ENCODE peak calls at places on chromosomes 2 and 18, in five cellular contexts. X, N, A, S and V are unnamed samples.
A peak's percentile ranks its signal among the peaks of the same experiment; 100 is the strongest.

GRCh38 chr2:203790134-203790533 is 77.4 kb upstream of the CTLA4 start:
- DNase-seq in X (no peak), N (no peak), A (peak; percentile 49), S (no peak), V (peak; percentile 77)

GRCh38 chr2:101958071-101958470 is 33.7 kb upstream of the IL1R2 start:
- DNase-seq in X (no peak), N (no peak), A (peak; percentile 12), S (no peak), V (no peak)

GRCh38 chr2:208135794-208136369 is 6.3 kb upstream of the CRYGC start:
- DNase-seq in X (no peak), N (peak; percentile 31), A (peak; percentile 49), S (no peak), V (no peak)

GRCh38 chr18:63119647-63120046 is 199.9 kb downstream of the BCL2 start:
- DNase-seq in X (no peak), N (peak; percentile 49), A (peak; percentile 2), S (no peak), V (peak; percentile 13)

GRCh38 chr2:141522702-141523101 is 608.1 kb downstream of the LRP1B start:
- DNase-seq in X (no peak), N (no peak), A (peak; percentile 17), S (no peak), V (no peak)

GRCh38 chr2:61750624-61751023 is 103.2 kb downstream of the FAM161A start:
- DNase-seq in X (no peak), N (no peak), A (peak; percentile 71), S (no peak), V (no peak)

GRCh38 chr2:115558725-115559124 is 1116.3 kb downstream of the DPP10 start:
- DNase-seq in X (no peak), N (no peak), A (no peak), S (no peak), V (no peak)

GRCh38 chr2:112004246-112004645 is 50.8 kb upstream of the TMEM87B start:
- DNase-seq in X (no peak), N (no peak), A (no peak), S (no peak), V (peak; percentile 37)

GRCh38 chr2:17101596-17101995 is 416.6 kb downstream of the RAD51AP2 start:
- DNase-seq in X (no peak), N (no peak), A (peak; percentile 58), S (no peak), V (no peak)

GRCh38 chr2:158011055-158011771 is 90.5 kb upstream of the UPP2 start:
- DNase-seq in X (peak; percentile 67), N (no peak), A (peak; percentile 10), S (no peak), V (no peak)

GRCh38 chr2:218607436-218608115 is at the start of gene PLCD4:
- DNase-seq in X (no peak), N (peak; percentile 80), A (peak; percentile 67), S (no peak), V (peak; percentile 50)

GRCh38 chr2:200662727-200663126 is 76.9 kb downstream of the AOX1 start:
- DNase-seq in X (no peak), N (no peak), A (peak; percentile 59), S (no peak), V (peak; percentile 61)

GRCh38 chr2:162967826-162968225 is 129.3 kb upstream of the KCNH7 start:
- DNase-seq in X (no peak), N (no peak), A (no peak), S (no peak), V (no peak)

GRCh38 chr2:11090158-11090557 is 65.1 kb upstream of the SLC66A3 start:
- DNase-seq in X (no peak), N (no peak), A (no peak), S (no peak), V (no peak)

GRCh38 chr2:47905454-47906260 is 641 bp downstream of the FBXO11 start:
- DNase-seq in X (no peak), N (peak; percentile 77), A (peak; percentile 47), S (peak; percentile 70), V (peak; percentile 75)

GRCh38 chr2:235043762-235044500 is 92.1 kb downstream of the SH3BP4 start:
- DNase-seq in X (no peak), N (no peak), A (no peak), S (no peak), V (no peak)

GRCh38 chr18:47750889-47751423 is 179.5 kb downstream of the SMAD2 start:
- DNase-seq in X (no peak), N (no peak), A (no peak), S (no peak), V (no peak)

GRCh38 chr2:236092714-236093113 is 75.5 kb downstream of the GBX2 start:
- DNase-seq in X (no peak), N (no peak), A (no peak), S (no peak), V (no peak)

GRCh38 chr2:54422072-54422581 is 34.0 kb upstream of the SPTBN1 start:
- DNase-seq in X (no peak), N (no peak), A (no peak), S (no peak), V (no peak)

GRCh38 chr18:59502899-59503245 is 143.8 kb upstream of the LMAN1 start:
- DNase-seq in X (no peak), N (no peak), A (no peak), S (no peak), V (no peak)

GRCh38 chr2:102061962-102062795 is 70.4 kb downstream of the IL1R2 start:
- DNase-seq in X (no peak), N (no peak), A (peak; percentile 89), S (no peak), V (peak; percentile 90)

GRCh38 chr2:20617081-20617575 is 33.8 kb downstream of the HS1BP3 start:
- DNase-seq in X (no peak), N (peak; percentile 50), A (no peak), S (no peak), V (no peak)

GRCh38 chr18:63199743-63200241 is 119.8 kb downstream of the BCL2 start:
- DNase-seq in X (no peak), N (no peak), A (no peak), S (no peak), V (no peak)

GRCh38 chr2:139730197-139730596 is 950.0 kb upstream of the NXPH2 start:
- DNase-seq in X (no peak), N (no peak), A (no peak), S (no peak), V (no peak)

GRCh38 chr2:28674062-28674712 is 77.4 kb upstream of the PPP1CB start:
- DNase-seq in X (no peak), N (no peak), A (peak; percentile 57), S (no peak), V (peak; percentile 50)

GRCh38 chr2:74186038-74186437 is 7.4 kb upstream of the MOB1A start:
- DNase-seq in X (no peak), N (no peak), A (no peak), S (peak; percentile 58), V (no peak)

GRCh38 chr18:79203017-79203605 is 133.9 kb downstream of the ATP9B start:
- DNase-seq in X (no peak), N (no peak), A (peak; percentile 51), S (no peak), V (no peak)

GRCh38 chr2:76563730-76564129 is 853.0 kb upstream of the GCFC2 start:
- DNase-seq in X (no peak), N (no peak), A (no peak), S (no peak), V (no peak)

GRCh38 chr2:42804338-42804737 is 12.0 kb upstream of the HAAO start:
- DNase-seq in X (no peak), N (no peak), A (no peak), S (no peak), V (no peak)

GRCh38 chr2:9552491-9553178 is 3.0 kb downstream of the ADAM17 start:
- DNase-seq in X (no peak), N (no peak), A (peak; percentile 74), S (no peak), V (no peak)
- H3K4me3 ChIP-seq in X (no peak overlapping the region), N (no peak overlapping the region), A (no peak overlapping the region), S (no peak overlapping the region), V (peak overlapping the region; percentile 9)

DNA sequence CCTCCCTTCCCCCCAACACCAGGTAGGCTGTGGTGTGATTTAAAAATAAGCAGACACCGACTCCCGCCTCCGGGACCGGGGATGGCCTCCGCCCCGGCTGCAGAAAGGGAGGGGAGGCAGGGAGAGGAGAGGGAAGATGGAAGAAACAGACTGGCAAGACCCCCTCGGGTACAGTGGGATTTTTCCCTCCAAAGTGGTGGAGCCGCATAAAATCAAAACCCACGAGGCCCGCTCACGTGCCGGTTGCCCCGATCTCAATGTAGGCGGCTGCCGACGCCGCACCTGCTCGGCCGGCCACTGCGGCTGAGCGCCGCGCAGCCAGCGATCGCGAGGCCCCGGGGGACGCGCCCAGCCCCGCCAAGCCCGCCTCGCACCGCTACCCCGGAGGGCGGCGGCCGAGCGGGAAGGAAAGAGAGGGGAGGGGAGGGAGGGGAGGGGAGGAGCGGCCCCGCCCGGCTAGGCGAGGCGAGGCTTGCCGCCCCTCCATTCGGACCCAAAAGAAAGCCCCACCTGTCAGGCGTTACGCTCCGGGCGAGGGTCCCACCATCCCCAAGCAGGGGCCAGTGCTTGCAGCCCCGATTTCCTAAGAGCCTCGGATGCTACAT is 804 bp downstream of the ADD2 start:
- DNase-seq in X (no peak), N (peak; percentile 74), A (no peak), S (peak; percentile 26), V (peak; percentile 3)
- H3K27me3 ChIP-seq in X (no peaks in the 10 kb centered on the region), N (no peaks in the 10 kb centered on the region), A (peaks cover 31% of the 10 kb centered on the region), S (no peaks in the 10 kb centered on the region), V (peaks cover 22% of the 10 kb centered on the region)

DNA sequence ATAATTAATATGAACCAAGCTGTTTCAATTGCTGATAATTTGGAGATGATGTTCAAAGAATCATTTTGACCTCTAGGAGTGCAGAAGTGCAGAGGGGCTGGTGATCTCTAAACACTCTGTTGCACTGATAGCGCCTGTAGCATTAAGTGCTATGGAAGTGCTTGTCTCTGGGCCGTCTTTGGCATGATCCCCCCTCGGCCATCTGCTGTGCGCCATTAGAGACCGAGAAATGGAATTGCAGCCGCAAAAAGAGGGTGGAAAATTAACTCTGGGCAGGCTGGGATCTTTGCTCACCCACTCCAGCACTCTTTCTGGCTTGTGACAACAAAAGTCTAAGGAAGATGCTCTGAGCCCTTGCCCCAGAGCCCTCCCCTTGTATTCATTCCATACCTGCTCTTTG is 23.4 kb downstream of the AKAIN1 start:
- DNase-seq in X (no peak), N (peak; percentile 51), A (no peak), S (no peak), V (no peak)
- H3K9me3 ChIP-seq in X (no peaks in the 10 kb centered on the region), N (no peaks in the 10 kb centered on the region), A (peaks cover 5% of the 10 kb centered on the region), S (no peaks in the 10 kb centered on the region), V (no peaks in the 10 kb centered on the region)

GRCh38 chr2:143937563-143938346 is 582.2 kb downstream of the ZEB2 start:
- DNase-seq in X (no peak), N (no peak), A (peak; percentile 3), S (no peak), V (peak; percentile 3)

GRCh38 chr2:143936758-143937562 is 583.0 kb downstream of the ZEB2 start:
- DNase-seq in X (no peak), N (peak; percentile 44), A (peak; percentile 40), S (peak; percentile 40), V (peak; percentile 62)

GRCh38 chr2:143942486-143942885 is 577.4 kb downstream of the ZEB2 start:
- DNase-seq in X (no peak), N (no peak), A (no peak), S (no peak), V (no peak)

GRCh38 chr2:143940720-143941119 is 579.2 kb downstream of the ZEB2 start:
- DNase-seq in X (no peak), N (no peak), A (no peak), S (no peak), V (no peak)

DNA sequence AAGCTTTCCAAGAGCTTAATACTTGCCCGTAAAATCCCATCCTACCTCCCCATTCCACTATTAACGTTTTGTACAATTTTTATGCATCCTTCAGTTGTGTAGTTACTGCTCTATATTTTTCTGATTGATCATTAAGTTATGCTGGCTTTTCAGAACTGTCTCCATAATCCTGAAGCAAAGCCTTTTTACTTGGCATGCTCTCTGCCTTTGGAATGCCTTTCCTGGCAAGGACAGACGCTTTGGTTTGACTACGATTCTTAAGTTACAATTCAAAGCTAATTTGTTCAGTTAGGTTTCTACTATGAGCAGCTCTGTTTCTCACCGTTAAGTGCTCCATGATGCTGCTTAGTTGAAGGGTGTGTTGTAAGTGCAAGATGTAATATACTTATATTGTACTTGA is 579.9 kb downstream of the ZEB2 start:
- DNase-seq in X (no peak), N (no peak), A (peak; percentile 69), S (no peak), V (peak; percentile 44)
- H3K4me3 ChIP-seq in X (no peak overlapping the region), N (no peak overlapping the region), A (no peak overlapping the region), S (no peak overlapping the region), V (no peak overlapping the region)